ENCODE peak calls at places on chromosomes 3 and 15, in ten cellular contexts. One of them, this sample, is unnamed.
A peak's percentile ranks its signal among the peaks of the same experiment; 100 is the strongest.

GRCh38 chr15:39495871-39496459 is 84.9 kb upstream of the THBS1 start:
- DNase-seq in A549: no peak
- DNase-seq in cardiac fibroblast: no peak
- DNase-seq in dorsolateral prefrontal cortex: no peak
- DNase-seq in psoas muscle: no peak
- DNase-seq in heart left ventricle: no peak
- DNase-seq in A673: no peak
- DNase-seq in HFF-Myc: no peak
- DNase-seq in cardiac muscle cell: no peak
- DNase-seq in IMR-90: peak; percentile 52
- DNase-seq in this sample: no peak

GRCh38 chr3:53295410-53295809 is 39.6 kb upstream of the TKT start:
- DNase-seq in A549: no peak
- DNase-seq in cardiac fibroblast: no peak
- DNase-seq in dorsolateral prefrontal cortex: no peak
- DNase-seq in psoas muscle: no peak
- DNase-seq in heart left ventricle: no peak
- DNase-seq in A673: no peak
- DNase-seq in HFF-Myc: no peak
- DNase-seq in cardiac muscle cell: no peak
- DNase-seq in IMR-90: no peak
- DNase-seq in this sample: no peak

GRCh38 chr3:115436767-115437301 is 186.5 kb upstream of the GAP43 start:
- DNase-seq in A549: peak; percentile 85
- DNase-seq in cardiac fibroblast: peak; percentile 97
- DNase-seq in dorsolateral prefrontal cortex: no peak
- DNase-seq in psoas muscle: peak; percentile 12
- DNase-seq in heart left ventricle: no peak
- DNase-seq in A673: peak; percentile 81
- DNase-seq in HFF-Myc: peak; percentile 81
- DNase-seq in cardiac muscle cell: no peak
- DNase-seq in IMR-90: peak; percentile 93
- DNase-seq in this sample: peak; percentile 72

GRCh38 chr15:59436774-59437472 is 1.1 kb upstream of the FAM81A start:
- DNase-seq in A549: no peak
- DNase-seq in cardiac fibroblast: peak; percentile 16
- DNase-seq in dorsolateral prefrontal cortex: peak; percentile 50
- DNase-seq in psoas muscle: no peak
- DNase-seq in heart left ventricle: peak; percentile 18
- DNase-seq in A673: peak; percentile 19
- DNase-seq in HFF-Myc: no peak
- DNase-seq in cardiac muscle cell: peak; percentile 53
- DNase-seq in IMR-90: no peak
- DNase-seq in this sample: no peak

GRCh38 chr3:56783644-56784451 is 17.9 kb downstream of the ARHGEF3 start:
- DNase-seq in A549: peak; percentile 66
- DNase-seq in cardiac fibroblast: peak; percentile 83
- DNase-seq in dorsolateral prefrontal cortex: no peak
- DNase-seq in psoas muscle: peak; percentile 23
- DNase-seq in heart left ventricle: peak; percentile 59
- DNase-seq in A673: no peak
- DNase-seq in HFF-Myc: peak; percentile 98
- DNase-seq in cardiac muscle cell: no peak
- DNase-seq in IMR-90: peak; percentile 74
- DNase-seq in this sample: no peak

GRCh38 chr3:138833908-138834358 is 795 bp downstream of the PIK3CB start:
- DNase-seq in A549: no peak
- DNase-seq in cardiac fibroblast: peak; percentile 25
- DNase-seq in dorsolateral prefrontal cortex: no peak
- DNase-seq in psoas muscle: peak; percentile 41
- DNase-seq in heart left ventricle: no peak
- DNase-seq in A673: peak; percentile 12
- DNase-seq in HFF-Myc: no peak
- DNase-seq in cardiac muscle cell: no peak
- DNase-seq in IMR-90: peak; percentile 24
- DNase-seq in this sample: no peak

GRCh38 chr3:45225465-45226205 is 452 bp downstream of the TMEM158 start:
- DNase-seq in A549: peak; percentile 6
- DNase-seq in cardiac fibroblast: peak; percentile 25
- DNase-seq in dorsolateral prefrontal cortex: peak; percentile 47
- DNase-seq in psoas muscle: peak; percentile 29
- DNase-seq in heart left ventricle: no peak
- DNase-seq in A673: peak; percentile 32
- DNase-seq in HFF-Myc: no peak
- DNase-seq in cardiac muscle cell: peak; percentile 64
- DNase-seq in IMR-90: no peak
- DNase-seq in this sample: no peak

GRCh38 chr3:195802261-195802701 is 9.4 kb downstream of the MUC4 start:
- DNase-seq in A549: no peak
- DNase-seq in cardiac fibroblast: no peak
- DNase-seq in dorsolateral prefrontal cortex: no peak
- DNase-seq in psoas muscle: no peak
- DNase-seq in heart left ventricle: no peak
- DNase-seq in A673: no peak
- DNase-seq in HFF-Myc: no peak
- DNase-seq in cardiac muscle cell: no peak
- DNase-seq in IMR-90: no peak
- DNase-seq in this sample: no peak

GRCh38 chr3:11954312-11954934 is 49.8 kb upstream of the SYN2 start:
- DNase-seq in A549: no peak
- DNase-seq in cardiac fibroblast: no peak
- DNase-seq in dorsolateral prefrontal cortex: no peak
- DNase-seq in psoas muscle: no peak
- DNase-seq in heart left ventricle: no peak
- DNase-seq in A673: peak; percentile 13
- DNase-seq in HFF-Myc: no peak
- DNase-seq in cardiac muscle cell: no peak
- DNase-seq in IMR-90: no peak
- DNase-seq in this sample: no peak

GRCh38 chr3:33067484-33067883 is 29.5 kb downstream of the GLB1 start:
- DNase-seq in A549: no peak
- DNase-seq in cardiac fibroblast: no peak
- DNase-seq in dorsolateral prefrontal cortex: no peak
- DNase-seq in psoas muscle: no peak
- DNase-seq in heart left ventricle: no peak
- DNase-seq in A673: no peak
- DNase-seq in HFF-Myc: peak; percentile 54
- DNase-seq in cardiac muscle cell: no peak
- DNase-seq in IMR-90: peak; percentile 81
- DNase-seq in this sample: no peak

GRCh38 chr15:56929389-56929788 is 10.9 kb downstream of the TCF12 start:
- DNase-seq in A549: no peak
- DNase-seq in cardiac fibroblast: peak; percentile 75
- DNase-seq in dorsolateral prefrontal cortex: no peak
- DNase-seq in psoas muscle: no peak
- DNase-seq in heart left ventricle: no peak
- DNase-seq in A673: peak; percentile 35
- DNase-seq in HFF-Myc: no peak
- DNase-seq in cardiac muscle cell: no peak
- DNase-seq in IMR-90: peak; percentile 81
- DNase-seq in this sample: no peak

GRCh38 chr15:57376695-57377477 is 581 bp downstream of the CGNL1 start:
- DNase-seq in A549: peak; percentile 22
- DNase-seq in cardiac fibroblast: peak; percentile 29
- DNase-seq in dorsolateral prefrontal cortex: no peak
- DNase-seq in psoas muscle: peak; percentile 26
- DNase-seq in heart left ventricle: peak; percentile 26
- DNase-seq in A673: peak; percentile 53
- DNase-seq in HFF-Myc: no peak
- DNase-seq in cardiac muscle cell: peak; percentile 63
- DNase-seq in IMR-90: peak; percentile 4
- DNase-seq in this sample: no peak

GRCh38 chr3:50550079-50550736 is 17.3 kb downstream of the C3orf18 start:
- DNase-seq in A549: peak; percentile 32
- DNase-seq in cardiac fibroblast: peak; percentile 49
- DNase-seq in dorsolateral prefrontal cortex: peak; percentile 60
- DNase-seq in psoas muscle: peak; percentile 49
- DNase-seq in heart left ventricle: no peak
- DNase-seq in A673: peak; percentile 45
- DNase-seq in HFF-Myc: no peak
- DNase-seq in cardiac muscle cell: peak; percentile 73
- DNase-seq in IMR-90: peak; percentile 20
- DNase-seq in this sample: no peak

GRCh38 chr3:94544131-94544530 is 481.3 kb downstream of the NSUN3 start:
- DNase-seq in A549: no peak
- DNase-seq in cardiac fibroblast: no peak
- DNase-seq in dorsolateral prefrontal cortex: no peak
- DNase-seq in psoas muscle: no peak
- DNase-seq in heart left ventricle: no peak
- DNase-seq in A673: no peak
- DNase-seq in HFF-Myc: no peak
- DNase-seq in cardiac muscle cell: no peak
- DNase-seq in IMR-90: no peak
- DNase-seq in this sample: no peak

GRCh38 chr3:152865675-152866074 is 30.7 kb downstream of the P2RY1 start:
- DNase-seq in A549: no peak
- DNase-seq in cardiac fibroblast: no peak
- DNase-seq in dorsolateral prefrontal cortex: no peak
- DNase-seq in psoas muscle: no peak
- DNase-seq in heart left ventricle: no peak
- DNase-seq in A673: peak; percentile 27
- DNase-seq in HFF-Myc: no peak
- DNase-seq in cardiac muscle cell: no peak
- DNase-seq in IMR-90: no peak
- DNase-seq in this sample: no peak

GRCh38 chr3:101066776-101067175 is 73.6 kb upstream of the ABI3BP start:
- DNase-seq in A549: no peak
- DNase-seq in cardiac fibroblast: peak; percentile 76
- DNase-seq in dorsolateral prefrontal cortex: no peak
- DNase-seq in psoas muscle: no peak
- DNase-seq in heart left ventricle: no peak
- DNase-seq in A673: no peak
- DNase-seq in HFF-Myc: no peak
- DNase-seq in cardiac muscle cell: no peak
- DNase-seq in IMR-90: peak; percentile 50
- DNase-seq in this sample: no peak

GRCh38 chr3:171162986-171163723 is 136.6 kb upstream of the SLC2A2 start:
- DNase-seq in A549: peak; percentile 17
- DNase-seq in cardiac fibroblast: peak; percentile 51
- DNase-seq in dorsolateral prefrontal cortex: no peak
- DNase-seq in psoas muscle: no peak
- DNase-seq in heart left ventricle: no peak
- DNase-seq in A673: no peak
- DNase-seq in HFF-Myc: no peak
- DNase-seq in cardiac muscle cell: no peak
- DNase-seq in IMR-90: no peak
- DNase-seq in this sample: peak; percentile 84
- TF ChIP-seq CTCF in A549: peak; percentile 27
- TF ChIP-seq CTCF in cardiac fibroblast: peak; percentile 60
- TF ChIP-seq CTCF in dorsolateral prefrontal cortex: no peak
- TF ChIP-seq CTCF in psoas muscle: peak; percentile 49
- TF ChIP-seq CTCF in heart left ventricle: peak; percentile 37
- TF ChIP-seq CTCF in A673: peak; percentile 58
- TF ChIP-seq CTCF in HFF-Myc: peak; percentile 48
- TF ChIP-seq CTCF in cardiac muscle cell: peak; percentile 49
- TF ChIP-seq CTCF in IMR-90: peak; percentile 44
- TF ChIP-seq CTCF in this sample: peak; percentile 69

GRCh38 chr15:51687565-51687964 is 6.3 kb downstream of the SCG3 start:
- DNase-seq in A549: no peak
- DNase-seq in cardiac fibroblast: no peak
- DNase-seq in dorsolateral prefrontal cortex: no peak
- DNase-seq in psoas muscle: no peak
- DNase-seq in heart left ventricle: no peak
- DNase-seq in A673: no peak
- DNase-seq in HFF-Myc: no peak
- DNase-seq in cardiac muscle cell: no peak
- DNase-seq in IMR-90: no peak
- DNase-seq in this sample: no peak
- H3K4me3 ChIP-seq in A549: no peak overlapping the region
- H3K4me3 ChIP-seq in cardiac fibroblast: no peak overlapping the region
- H3K4me3 ChIP-seq in dorsolateral prefrontal cortex: no peak overlapping the region
- H3K4me3 ChIP-seq in psoas muscle: no peak overlapping the region
- H3K4me3 ChIP-seq in heart left ventricle: no peak overlapping the region
- H3K4me3 ChIP-seq in A673: no peak overlapping the region
- H3K4me3 ChIP-seq in HFF-Myc: no peak overlapping the region
- H3K4me3 ChIP-seq in cardiac muscle cell: no peak overlapping the region
- H3K4me3 ChIP-seq in IMR-90: no peak overlapping the region
- H3K4me3 ChIP-seq in this sample: no peak overlapping the region

GRCh38 chr3:172939651-172940293 is 189.2 kb downstream of the ECT2 start:
- DNase-seq in A549: no peak
- DNase-seq in cardiac fibroblast: peak; percentile 1
- DNase-seq in dorsolateral prefrontal cortex: no peak
- DNase-seq in psoas muscle: no peak
- DNase-seq in heart left ventricle: no peak
- DNase-seq in A673: peak; percentile 60
- DNase-seq in HFF-Myc: no peak
- DNase-seq in cardiac muscle cell: peak; percentile 78
- DNase-seq in IMR-90: no peak
- DNase-seq in this sample: no peak

DNA sequence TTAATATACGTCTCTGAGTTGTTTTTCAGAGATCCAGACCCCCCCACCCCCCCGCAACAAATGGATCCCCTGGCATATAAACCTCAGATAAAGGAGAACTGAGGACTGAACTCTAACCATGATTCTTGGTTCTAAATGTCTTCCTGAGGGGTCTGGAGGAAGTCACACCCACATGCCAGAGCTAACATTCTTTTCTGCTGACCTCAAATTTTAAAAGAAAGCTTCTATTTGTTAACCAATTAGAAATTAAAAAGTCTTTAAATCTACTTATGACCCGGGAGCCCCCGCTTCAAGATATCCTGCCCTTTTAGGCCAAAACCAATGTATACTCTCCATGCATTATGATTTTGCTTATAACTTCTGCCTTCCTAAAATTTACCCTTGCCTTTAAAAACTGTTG is 188.3 kb downstream of the ECT2 start:
- DNase-seq in A549: no peak
- DNase-seq in cardiac fibroblast: no peak
- DNase-seq in dorsolateral prefrontal cortex: no peak
- DNase-seq in psoas muscle: no peak
- DNase-seq in heart left ventricle: no peak
- DNase-seq in A673: no peak
- DNase-seq in HFF-Myc: no peak
- DNase-seq in cardiac muscle cell: no peak
- DNase-seq in IMR-90: no peak
- DNase-seq in this sample: no peak
- TF ChIP-seq CTCF in A549: no peak
- TF ChIP-seq CTCF in cardiac fibroblast: no peak
- TF ChIP-seq CTCF in dorsolateral prefrontal cortex: no peak
- TF ChIP-seq CTCF in psoas muscle: no peak
- TF ChIP-seq CTCF in heart left ventricle: no peak
- TF ChIP-seq CTCF in A673: no peak
- TF ChIP-seq CTCF in HFF-Myc: no peak
- TF ChIP-seq CTCF in cardiac muscle cell: no peak
- TF ChIP-seq CTCF in IMR-90: no peak
- TF ChIP-seq CTCF in this sample: no peak

GRCh38 chr3:37766220-37766605 is 95.5 kb upstream of the CTDSPL start:
- DNase-seq in A549: no peak
- DNase-seq in cardiac fibroblast: no peak
- DNase-seq in dorsolateral prefrontal cortex: no peak
- DNase-seq in psoas muscle: no peak
- DNase-seq in heart left ventricle: no peak
- DNase-seq in A673: no peak
- DNase-seq in HFF-Myc: no peak
- DNase-seq in cardiac muscle cell: no peak
- DNase-seq in IMR-90: no peak
- DNase-seq in this sample: no peak
- H3K4me3 ChIP-seq in A549: no peak overlapping the region
- H3K4me3 ChIP-seq in cardiac fibroblast: no peak overlapping the region
- H3K4me3 ChIP-seq in dorsolateral prefrontal cortex: no peak overlapping the region
- H3K4me3 ChIP-seq in psoas muscle: no peak overlapping the region
- H3K4me3 ChIP-seq in heart left ventricle: peak overlapping the region; percentile 1
- H3K4me3 ChIP-seq in A673: no peak overlapping the region
- H3K4me3 ChIP-seq in HFF-Myc: no peak overlapping the region
- H3K4me3 ChIP-seq in cardiac muscle cell: no peak overlapping the region
- H3K4me3 ChIP-seq in IMR-90: no peak overlapping the region
- H3K4me3 ChIP-seq in this sample: no peak overlapping the region